ENCODE peak calls at places on chromosomes 12 and 14, in eight cellular contexts. One of them, this sample, is unnamed.

GRCh38 chr14:101291390-101291789 is 269.9 kb upstream of the DIO3 start:
- DNase-seq in DND-41: no peak
- DNase-seq in activated CD8-positive, alpha-beta T cell treated with anti-CD3 and anti-CD28 coated beads for 36 hours: no peak
- DNase-seq in A549: no peak
- DNase-seq in HEK293T: no peak
- DNase-seq in amniotic stem cell: no peak
- DNase-seq in AG08395: no peak
- DNase-seq in choroid plexus epithelial cell: no peak
- DNase-seq in this sample: no peak

GRCh38 chr12:40511341-40511740 is 180.9 kb upstream of the CNTN1 start:
- DNase-seq in activated CD8-positive, alpha-beta T cell treated with anti-CD3 and anti-CD28 coated beads for 36 hours: no peak
- DNase-seq in AG08395: no peak
- DNase-seq in choroid plexus epithelial cell: no peak
- DNase-seq in HEK293T: no peak
- DNase-seq in DND-41: no peak
- DNase-seq in amniotic stem cell: no peak
- DNase-seq in A549: no peak
- DNase-seq in this sample: no peak

GRCh38 chr12:561908-562593 is 101.2 kb downstream of the NINJ2 start:
- DNase-seq in activated CD8-positive, alpha-beta T cell treated with anti-CD3 and anti-CD28 coated beads for 36 hours: no peak
- DNase-seq in amniotic stem cell: no peak
- DNase-seq in AG08395: no peak
- DNase-seq in HEK293T: no peak
- DNase-seq in A549: no peak
- DNase-seq in DND-41: no peak
- DNase-seq in choroid plexus epithelial cell: no peak
- DNase-seq in this sample: no peak

GRCh38 chr12:130164931-130165330 is 2.7 kb downstream of the FZD10 start:
- DNase-seq in HEK293T: no peak
- DNase-seq in activated CD8-positive, alpha-beta T cell treated with anti-CD3 and anti-CD28 coated beads for 36 hours: no peak
- DNase-seq in amniotic stem cell: no peak
- DNase-seq in A549: no peak
- DNase-seq in AG08395: no peak
- DNase-seq in DND-41: no peak
- DNase-seq in choroid plexus epithelial cell: no peak
- DNase-seq in this sample: peak; percentile 32

GRCh38 chr14:98946995-98947394 is 325.0 kb downstream of the BCL11B start:
- DNase-seq in choroid plexus epithelial cell: no peak
- DNase-seq in AG08395: peak; percentile 28
- DNase-seq in HEK293T: no peak
- DNase-seq in activated CD8-positive, alpha-beta T cell treated with anti-CD3 and anti-CD28 coated beads for 36 hours: no peak
- DNase-seq in DND-41: no peak
- DNase-seq in A549: no peak
- DNase-seq in amniotic stem cell: no peak
- DNase-seq in this sample: no peak

GRCh38 chr12:19423531-19423930 is 15.8 kb upstream of the AEBP2 start:
- DNase-seq in DND-41: no peak
- DNase-seq in activated CD8-positive, alpha-beta T cell treated with anti-CD3 and anti-CD28 coated beads for 36 hours: no peak
- DNase-seq in amniotic stem cell: no peak
- DNase-seq in A549: no peak
- DNase-seq in choroid plexus epithelial cell: no peak
- DNase-seq in HEK293T: no peak
- DNase-seq in AG08395: no peak
- DNase-seq in this sample: no peak

GRCh38 chr14:77730976-77731497 is 23.1 kb downstream of the SLIRP start:
- DNase-seq in choroid plexus epithelial cell: peak; percentile 13
- DNase-seq in DND-41: no peak
- DNase-seq in activated CD8-positive, alpha-beta T cell treated with anti-CD3 and anti-CD28 coated beads for 36 hours: no peak
- DNase-seq in AG08395: peak; percentile 20
- DNase-seq in amniotic stem cell: no peak
- DNase-seq in A549: no peak
- DNase-seq in HEK293T: no peak
- DNase-seq in this sample: no peak

GRCh38 chr14:40762685-40763084 is 844.0 kb upstream of the LRFN5 start:
- DNase-seq in A549: no peak
- DNase-seq in AG08395: no peak
- DNase-seq in amniotic stem cell: no peak
- DNase-seq in DND-41: no peak
- DNase-seq in choroid plexus epithelial cell: no peak
- DNase-seq in HEK293T: no peak
- DNase-seq in activated CD8-positive, alpha-beta T cell treated with anti-CD3 and anti-CD28 coated beads for 36 hours: no peak
- DNase-seq in this sample: no peak

GRCh38 chr12:119803391-119803791 is 73.7 kb downstream of the CIT start:
- DNase-seq in amniotic stem cell: peak; percentile 7
- DNase-seq in choroid plexus epithelial cell: peak; percentile 77
- DNase-seq in DND-41: no peak
- DNase-seq in activated CD8-positive, alpha-beta T cell treated with anti-CD3 and anti-CD28 coated beads for 36 hours: no peak
- DNase-seq in A549: no peak
- DNase-seq in AG08395: peak; percentile 75
- DNase-seq in HEK293T: no peak
- DNase-seq in this sample: no peak

GRCh38 chr12:124639407-124639806 is 72.0 kb upstream of the NCOR2 start:
- DNase-seq in amniotic stem cell: no peak
- DNase-seq in DND-41: no peak
- DNase-seq in activated CD8-positive, alpha-beta T cell treated with anti-CD3 and anti-CD28 coated beads for 36 hours: no peak
- DNase-seq in A549: no peak
- DNase-seq in HEK293T: no peak
- DNase-seq in choroid plexus epithelial cell: no peak
- DNase-seq in AG08395: no peak
- DNase-seq in this sample: no peak

GRCh38 chr12:109613611-109614455 is 40.2 kb downstream of the MVK start:
- DNase-seq in DND-41: no peak
- DNase-seq in AG08395: no peak
- DNase-seq in activated CD8-positive, alpha-beta T cell treated with anti-CD3 and anti-CD28 coated beads for 36 hours: no peak
- DNase-seq in choroid plexus epithelial cell: no peak
- DNase-seq in amniotic stem cell: no peak
- DNase-seq in HEK293T: no peak
- DNase-seq in A549: no peak
- DNase-seq in this sample: no peak

GRCh38 chr14:68293404-68293803 is 473.8 kb downstream of the RAD51B start:
- DNase-seq in choroid plexus epithelial cell: no peak
- DNase-seq in amniotic stem cell: no peak
- DNase-seq in DND-41: no peak
- DNase-seq in activated CD8-positive, alpha-beta T cell treated with anti-CD3 and anti-CD28 coated beads for 36 hours: no peak
- DNase-seq in HEK293T: no peak
- DNase-seq in AG08395: no peak
- DNase-seq in A549: no peak
- DNase-seq in this sample: no peak

This sample was measured in HAP-1.